ENCODE peak calls at places on chromosomes 6 and 20, in four cellular contexts. Z, N, D and M are unnamed samples.

GRCh38 chr20:48897298-48898044 is 24.0 kb upstream of the ARFGEF2 start:
- DNase-seq in Z (no peak), N (no peak), D (no peak), M (peak)

GRCh38 chr20:37611346-37611745 is 82.5 kb upstream of the CTNNBL1 start:
- DNase-seq in Z (no peak), N (no peak), D (no peak), M (no peak)

GRCh38 chr20:19205999-19206398 is 6.4 kb upstream of the SLC24A3 start:
- DNase-seq in Z (peak), N (peak), D (no peak), M (peak)

GRCh38 chr20:39885975-39886649 is 802.9 kb downstream of the MAFB start:
- DNase-seq in Z (peak), N (peak), D (no peak), M (peak)

GRCh38 chr6:161984707-161985106 is 710.8 kb upstream of the AGPAT4 start:
- DNase-seq in Z (no peak), N (no peak), D (no peak), M (no peak)

GRCh38 chr20:46970937-46971630 is 76.4 kb downstream of the EYA2 start:
- DNase-seq in Z (no peak), N (no peak), D (no peak), M (peak)

GRCh38 chr20:2386516-2387179 is 5.9 kb downstream of the TGM6 start:
- DNase-seq in Z (no peak), N (no peak), D (no peak), M (peak)

GRCh38 chr6:168417158-168417557 is 23.8 kb upstream of the SMOC2 start:
- DNase-seq in Z (no peak), N (peak), D (no peak), M (no peak)

GRCh38 chr20:6942266-6942665 is 174.8 kb downstream of the BMP2 start:
- DNase-seq in Z (no peak), N (no peak), D (no peak), M (no peak)

GRCh38 chr6:157272866-157273755 is 50.2 kb downstream of the TMEM242 start:
- DNase-seq in Z (no peak), N (no peak), D (no peak), M (no peak)

GRCh38 chr20:37007898-37008649 is 56.6 kb upstream of the SAMHD1 start:
- DNase-seq in Z (no peak), N (no peak), D (no peak), M (peak)

GRCh38 chr6:44020664-44021425 is 106.4 kb downstream of the MRPL14 start:
- DNase-seq in Z (no peak), N (no peak), D (no peak), M (no peak)

GRCh38 chr20:59455392-59456341 is 148.7 kb upstream of the PHACTR3 start:
- DNase-seq in Z (peak), N (peak), D (no peak), M (peak)

GRCh38 chr20:41192575-41192974 is 55.2 kb downstream of the PLCG1 start:
- DNase-seq in Z (no peak), N (no peak), D (no peak), M (no peak)

GRCh38 chr6:22098623-22099022 is 198.2 kb downstream of the PRL start:
- DNase-seq in Z (no peak), N (no peak), D (no peak), M (peak)

GRCh38 chr6:45951771-45952529 is 63.7 kb downstream of the CLIC5 start:
- DNase-seq in Z (no peak), N (no peak), D (no peak), M (no peak)

GRCh38 chr20:41329435-41330342 is 10.9 kb upstream of the LPIN3 start:
- DNase-seq in Z (peak), N (peak), D (peak), M (peak)

GRCh38 chr20:47133809-47134456 is 222.6 kb downstream of the ZMYND8 start:
- DNase-seq in Z (no peak), N (peak), D (no peak), M (peak)

GRCh38 chr6:103570431-103570830 is 1289.3 kb downstream of the HACE1 start:
- DNase-seq in Z (no peak), N (no peak), D (no peak), M (no peak)

GRCh38 chr6:31053873-31054272 is 43.6 kb downstream of the MUC22 start:
- DNase-seq in Z (no peak), N (no peak), D (no peak), M (no peak)

GRCh38 chr6:47098570-47098993 is 56.5 kb upstream of the ADGRF1 start:
- DNase-seq in Z (no peak), N (no peak), D (no peak), M (peak)

GRCh38 chr6:9481292-9482029 is 933.4 kb downstream of the TFAP2A start:
- DNase-seq in Z (no peak), N (no peak), D (no peak), M (peak)

GRCh38 chr20:59453634-59454241 is 150.6 kb upstream of the PHACTR3 start:
- DNase-seq in Z (no peak), N (no peak), D (no peak), M (no peak)

GRCh38 chr6:7628915-7629314 is 38.9 kb downstream of the SNRNP48 start:
- DNase-seq in Z (no peak), N (no peak), D (no peak), M (no peak)

GRCh38 chr6:7912024-7912423 is 1.4 kb upstream of the TXNDC5 start:
- DNase-seq in Z (no peak), N (peak), D (no peak), M (no peak)

GRCh38 chr6:74735304-74735703 is 470.5 kb downstream of the COL12A1 start:
- DNase-seq in Z (no peak), N (no peak), D (no peak), M (peak)

GRCh38 chr6:141675957-141676356 is 456.8 kb upstream of the GJE1 start:
- DNase-seq in Z (no peak), N (no peak), D (no peak), M (peak)
- TF ChIP-seq CTCF in Z (no peak), N (no peak), D (no peak), M (peak)

GRCh38 chr20:44401052-44401769 is 45.7 kb downstream of the HNF4A start:
- DNase-seq in Z (no peak), N (no peak), D (no peak), M (no peak)
- H3K4me3 ChIP-seq in Z (no peak), N (no peak), D (no peak), M (no peak)

GRCh38 chr6:123117145-123117908 is 121.3 kb downstream of the CLVS2 start:
- DNase-seq in Z (no peak), N (no peak), D (no peak), M (no peak)

GRCh38 chr6:123116370-123116769 is 120.3 kb downstream of the CLVS2 start:
- DNase-seq in Z (no peak), N (no peak), D (no peak), M (no peak)

DNA sequence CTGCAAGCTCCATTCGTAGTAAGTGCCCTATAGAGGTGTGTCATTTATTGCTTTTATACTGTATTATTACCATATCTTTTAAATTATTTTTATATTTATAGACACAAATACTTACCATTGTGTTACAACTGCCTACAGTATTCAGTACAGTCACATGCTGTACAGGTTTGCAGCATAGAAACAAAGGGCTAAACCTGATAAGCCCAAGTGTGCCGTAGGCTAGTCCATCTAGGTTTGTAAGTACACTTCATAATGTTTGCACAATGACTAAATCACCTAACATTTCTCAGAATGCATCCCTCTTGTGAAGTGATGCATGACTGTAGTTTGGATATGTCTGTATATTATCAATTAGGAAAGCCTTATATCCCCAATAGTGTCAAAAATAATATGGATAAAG is 122.8 kb downstream of the CLVS2 start:
- DNase-seq in Z (no peak), N (no peak), D (no peak), M (no peak)
- TF ChIP-seq CTCF in Z (no peak), N (no peak), D (no peak), M (no peak)

GRCh38 chr6:5723905-5724691 is 282.6 kb downstream of the NRN1 start:
- DNase-seq in Z (no peak), N (no peak), D (no peak), M (peak)
- H3K4me3 ChIP-seq in Z (no peak), N (no peak), D (no peak), M (peak)

GRCh38 chr6:53628354-53629119 is 37.0 kb downstream of the KLHL31 start:
- DNase-seq in Z (no peak), N (no peak), D (no peak), M (no peak)
- TF ChIP-seq CTCF in Z (no peak), N (no peak), D (no peak), M (no peak)

GRCh38 chr6:101398716-101399626 is 5.5 kb downstream of the GRIK2 start:
- DNase-seq in Z (no peak), N (no peak), D (no peak), M (no peak)
- H3K4me3 ChIP-seq in Z (no peak), N (no peak), D (no peak), M (peak)